ENCODE peak calls at places on chromosomes 1 and 21, in ten cellular contexts. Z is iPS-NIHi11, J is caudate nucleus, Y is heart right ventricle, N is epithelial cell of esophagus, E is brain microvascular endothelial cell, M is KBM-7, H is retina, W is T-helper 17 cell, D is fibroblast of lung. V is an unnamed sample.

GRCh38 chr1:1024421-1025415 is 4.8 kb downstream of the AGRN start:
- DNase-seq in Z (peak), J (no peak), Y (no peak), N (peak), E (no peak), M (no peak), H (no peak), W (no peak), D (peak), V (peak)

GRCh38 chr1:205567716-205568115 is 63.2 kb downstream of the CDK18 start:
- DNase-seq in Z (no peak), J (no peak), Y (no peak), N (no peak), E (no peak), M (no peak), H (no peak), W (no peak), D (no peak), V (peak)

GRCh38 chr1:29599071-29599470 is 362.7 kb downstream of the PTPRU start:
- DNase-seq in Z (no peak), J (no peak), Y (no peak), N (no peak), E (no peak), M (no peak), H (no peak), W (no peak), D (no peak), V (no peak)

GRCh38 chr1:222818171-222818570 is 3.3 kb downstream of the DISP1 start:
- DNase-seq in Z (no peak), J (no peak), Y (no peak), N (peak), E (no peak), M (no peak), H (no peak), W (no peak), D (no peak), V (no peak)

GRCh38 chr1:229199892-229200291 is 71.0 kb upstream of the RAB4A start:
- DNase-seq in Z (no peak), J (no peak), Y (no peak), N (no peak), E (no peak), M (peak), H (no peak), W (no peak), D (no peak), V (no peak)

GRCh38 chr1:205313681-205314308 is 7.8 kb downstream of the NUAK2 start:
- DNase-seq in Z (peak), J (no peak), Y (peak), N (peak), E (peak), M (peak), H (peak), W (no peak), D (peak), V (peak)

GRCh38 chr1:184419734-184420161 is 32.9 kb downstream of the C1orf21 start:
- DNase-seq in Z (no peak), J (no peak), Y (no peak), N (peak), E (no peak), M (peak), H (no peak), W (no peak), D (no peak), V (no peak)

GRCh38 chr1:223756002-223756775 is 43.9 kb downstream of the CAPN2 start:
- DNase-seq in Z (no peak), J (no peak), Y (no peak), N (no peak), E (no peak), M (no peak), H (no peak), W (no peak), D (no peak), V (no peak)

GRCh38 chr1:84621553-84621952 is 47.3 kb upstream of the CTBS start:
- DNase-seq in Z (no peak), J (no peak), Y (no peak), N (no peak), E (no peak), M (no peak), H (peak), W (no peak), D (no peak), V (peak)

GRCh38 chr21:46188226-46189212 is 4.3 kb upstream of the SPATC1L start:
- DNase-seq in Z (peak), J (no peak), Y (peak), N (peak), E (peak), M (peak), H (no peak), W (no peak), D (peak), V (peak)

GRCh38 chr1:234521802-234522185 is 42.8 kb upstream of the TARBP1 start:
- DNase-seq in Z (no peak), J (no peak), Y (no peak), N (no peak), E (no peak), M (no peak), H (no peak), W (no peak), D (no peak), V (no peak)

GRCh38 chr1:84360303-84360702 is 38.0 kb upstream of the DNASE2B start:
- DNase-seq in Z (no peak), J (no peak), Y (no peak), N (no peak), E (no peak), M (peak), H (no peak), W (no peak), D (no peak), V (no peak)

GRCh38 chr1:234875328-234875952 is 253.2 kb downstream of the TOMM20 start:
- DNase-seq in Z (no peak), J (no peak), Y (no peak), N (peak), E (no peak), M (no peak), H (no peak), W (no peak), D (no peak), V (no peak)

V was measured in H7.